ENCODE peak calls at places on chromosome 16, in seven cellular contexts. X is stimulated activated CD8-positive, alpha-beta memory T cell treated with anti-CD3 and anti-CD28 coated beads, Interleukin-15, amount 100 ng/mL, for 48 hours; J is hypothalamus; Y is stimulated activated CD4-positive, alpha-beta T cell treated with anti-CD3 and anti-CD28 coated beads, Interleukin-2, amount 100 ng/mL, for 48 hours; E is head of caudate nucleus; D is A549; F is stimulated activated naive B cell treated with anti-CD40 and anti-IgM and Interleukin-4, amounts not matched to agents 10 μg/mL and 1 μg/mL and 100 μg/mL, for 72 hours. C is an unnamed sample.

GRCh38 chr16:8660841-8661301 is 13.5 kb upstream of the ABAT start:
- DNase-seq in X (no peak), J (peak), Y (peak), E (peak), D (peak), F (peak), C (no peak)

GRCh38 chr16:57759541-57760356 is 24.2 kb downstream of the KATNB1 start:
- DNase-seq in X (no peak), J (no peak), Y (no peak), E (no peak), D (no peak), F (no peak), C (no peak)

GRCh38 chr16:13829712-13830304 is 90.1 kb upstream of the ERCC4 start:
- DNase-seq in X (no peak), J (no peak), Y (no peak), E (no peak), D (no peak), F (no peak), C (no peak)

GRCh38 chr16:53974484-53975115 is 270.6 kb downstream of the FTO start:
- DNase-seq in X (no peak), J (no peak), Y (no peak), E (no peak), D (no peak), F (no peak), C (no peak)

GRCh38 chr16:20072524-20073202 is 1.0 kb downstream of the GPR139 start:
- DNase-seq in X (no peak), J (no peak), Y (no peak), E (no peak), D (no peak), F (no peak), C (no peak)

GRCh38 chr16:9521749-9522370 is 430.4 kb downstream of the HAPSTR1 start:
- DNase-seq in X (no peak), J (no peak), Y (no peak), E (no peak), D (no peak), F (no peak), C (no peak)

GRCh38 chr16:30757316-30757715 is 4.5 kb downstream of the CFAP119 start:
- DNase-seq in X (no peak), J (no peak), Y (no peak), E (no peak), D (no peak), F (no peak), C (no peak)

GRCh38 chr16:3143598-3144330 is 8.9 kb downstream of the ZNF213 start:
- DNase-seq in X (no peak), J (no peak), Y (no peak), E (no peak), D (no peak), F (no peak), C (no peak)

GRCh38 chr16:12819126-12820117 is 15.7 kb upstream of the CPPED1 start:
- DNase-seq in X (peak), J (peak), Y (peak), E (peak), D (peak), F (peak), C (peak)